ENCODE peak calls at places on chromosomes 11 and 22, in eight cellular contexts. Z is transverse colon, L is testis, V is adrenal gland, H is heart left ventricle, W is H1, N is right lobe of liver, U is IMR-90. E is an unnamed sample. For H3K4me1, the result is how much of the 10 kb centered on the place peaks cover.

GRCh38 chr11:132942611-132943324 is 589.5 kb downstream of the OPCML start:
- DNase-seq in Z (no peak), H (no peak), N (no peak), W (no peak), L (peak), V (no peak), U (no peak), E (no peak)

GRCh38 chr11:110295487-110296225 is 758 bp downstream of the RDX start:
- DNase-seq in V (peak), H (peak), N (peak), L (peak), U (peak), Z (peak), W (no peak), E (peak)

GRCh38 chr22:39999144-39999757 is 4.5 kb downstream of the FAM83F start:
- DNase-seq in V (no peak), Z (peak), H (no peak), W (no peak), N (no peak), U (peak), L (no peak), E (no peak)

GRCh38 chr22:26853495-26853894 is 196.1 kb downstream of the MIAT start:
- DNase-seq in N (no peak), V (no peak), L (no peak), U (no peak), H (no peak), Z (no peak), W (no peak), E (no peak)

GRCh38 chr11:33742249-33742851 is 6.1 kb upstream of the CD59 start:
- DNase-seq in W (no peak), H (no peak), N (no peak), L (no peak), U (no peak), Z (no peak), V (no peak), E (no peak)

GRCh38 chr11:37643968-37644367 is 1045.9 kb upstream of the RAG2 start:
- DNase-seq in H (no peak), U (no peak), L (no peak), W (no peak), Z (no peak), N (no peak), V (no peak), E (no peak)

GRCh38 chr11:73176145-73176891 is 34.2 kb upstream of the FCHSD2 start:
- DNase-seq in N (no peak), V (no peak), W (no peak), L (peak), H (no peak), Z (no peak), U (no peak), E (no peak)

GRCh38 chr22:48178536-48178935 is 1416.1 kb downstream of the TBC1D22A start:
- DNase-seq in U (no peak), L (no peak), Z (no peak), V (no peak), W (no peak), H (no peak), N (no peak), E (no peak)

GRCh38 chr22:37690901-37691504 is 4.9 kb downstream of the NOL12 start:
- DNase-seq in Z (no peak), U (no peak), N (no peak), V (peak), W (no peak), L (no peak), H (peak), E (no peak)

GRCh38 chr11:122365545-122366380 is 249.7 kb upstream of the BLID start:
- DNase-seq in H (peak), V (no peak), Z (no peak), W (no peak), N (no peak), L (no peak), U (no peak), E (no peak)

GRCh38 chr11:134124660-134125451 is 56.0 kb downstream of the JAM3 start:
- DNase-seq in Z (no peak), V (peak), H (peak), U (peak), N (peak), W (no peak), L (peak), E (peak)
- H3K4me1 ChIP-seq in Z (under half), V (under half), H (half or more), U (under half), N (under half), W (under half), L (under half), E (under half)

GRCh38 chr11:2991477-2992233 is 474 bp downstream of the NAP1L4 start:
- DNase-seq in Z (no peak), N (no peak), L (peak), W (no peak), U (peak), H (peak), V (peak), E (peak)

GRCh38 chr11:2988996-2989395 is 3.1 kb downstream of the NAP1L4 start:
- DNase-seq in U (peak), W (no peak), N (no peak), Z (no peak), H (no peak), V (no peak), L (no peak), E (no peak)

GRCh38 chr11:2989551-2989950 is 2.6 kb downstream of the NAP1L4 start:
- DNase-seq in N (no peak), H (no peak), W (no peak), V (no peak), Z (no peak), L (no peak), U (no peak), E (no peak)

GRCh38 chr11:2992234-2992999 is at the start of gene NAP1L4:
- DNase-seq in V (peak), U (peak), W (peak), N (peak), L (peak), Z (peak), H (peak), E (peak)

DNA sequence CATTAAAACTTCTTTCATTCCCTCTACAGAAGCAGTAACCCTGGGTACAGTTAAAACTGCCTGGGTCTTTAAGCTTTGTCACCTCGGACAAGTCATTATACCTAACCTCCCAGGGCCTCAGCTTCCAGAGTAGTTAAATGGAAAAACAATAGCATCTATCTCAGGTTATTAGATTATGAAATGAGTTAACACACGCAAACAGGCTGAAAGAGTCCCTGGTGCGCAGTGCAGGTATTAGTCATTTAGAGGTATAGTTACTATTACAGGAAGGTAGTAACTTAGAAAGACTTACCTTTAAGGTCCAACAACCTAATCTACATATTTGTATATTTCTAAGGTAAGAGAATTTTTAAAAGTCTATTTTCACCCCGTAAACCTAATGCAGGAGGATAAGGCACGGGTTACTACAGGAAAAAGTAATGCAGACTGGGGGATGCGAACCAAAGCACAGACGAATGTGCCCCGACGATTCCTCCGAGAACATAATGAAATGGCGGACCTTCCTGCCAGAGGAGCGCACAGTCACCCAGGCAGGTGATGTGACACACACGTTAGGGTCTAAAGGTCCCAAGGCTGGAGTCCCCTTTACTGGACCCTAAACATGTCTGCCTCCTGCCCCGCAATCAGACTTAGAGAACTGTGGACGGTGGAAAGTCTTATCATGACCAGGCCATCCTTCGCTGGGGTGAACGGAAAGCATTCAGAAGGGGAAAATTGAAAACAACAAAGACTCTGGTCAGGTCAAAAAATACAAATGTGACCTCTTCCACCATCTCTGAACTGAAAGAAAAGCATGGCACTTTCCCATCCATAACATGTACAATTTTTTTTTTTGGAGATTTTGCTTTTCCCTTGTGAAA is 1.3 kb downstream of the NAP1L4 start:
- DNase-seq in H (no peak), N (no peak), Z (peak), U (no peak), V (no peak), W (no peak), L (peak), E (no peak)
- TF ChIP-seq POLR2A in H (no peak), N (no peak), Z (peak), U (no peak), V (no peak), W (no peak), L (no peak), E (no peak)

GRCh38 chr11:67264886-67265632 is 1.2 kb upstream of the GRK2 start:
- DNase-seq in V (no peak), H (peak), U (no peak), W (no peak), N (peak), Z (no peak), L (no peak), E (no peak)
- H3K4me1 ChIP-seq in V (under half), H (half or more), U (under half), W (under half), N (under half), Z (half or more), L (under half), E (under half)

DNA sequence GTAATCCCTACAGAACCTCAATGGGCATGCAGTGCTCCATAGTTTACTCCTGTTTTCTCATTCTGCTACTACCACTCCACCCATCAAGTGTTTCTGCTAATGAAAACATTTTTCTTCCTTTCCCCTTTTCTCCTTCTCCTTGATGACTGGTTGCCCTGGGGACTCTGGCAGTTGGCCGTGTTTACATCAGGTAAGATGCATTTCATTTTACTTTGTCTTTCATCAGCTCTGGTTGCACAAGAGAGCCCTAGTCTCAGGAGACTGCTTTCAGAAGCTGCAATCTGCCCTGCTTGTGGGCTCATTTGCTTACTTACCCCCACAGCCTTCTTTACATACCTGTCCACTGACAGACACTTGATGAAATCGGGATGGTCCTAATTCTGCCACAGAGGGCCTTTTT is 19.6 kb upstream of the LIMK2 start:
- DNase-seq in L (no peak), U (peak), N (no peak), H (no peak), V (no peak), W (no peak), Z (no peak), E (peak)
- TF ChIP-seq POLR2A in L (no peak), U (no peak), N (no peak), H (no peak), V (no peak), W (no peak), Z (no peak), E (no peak)

DNA sequence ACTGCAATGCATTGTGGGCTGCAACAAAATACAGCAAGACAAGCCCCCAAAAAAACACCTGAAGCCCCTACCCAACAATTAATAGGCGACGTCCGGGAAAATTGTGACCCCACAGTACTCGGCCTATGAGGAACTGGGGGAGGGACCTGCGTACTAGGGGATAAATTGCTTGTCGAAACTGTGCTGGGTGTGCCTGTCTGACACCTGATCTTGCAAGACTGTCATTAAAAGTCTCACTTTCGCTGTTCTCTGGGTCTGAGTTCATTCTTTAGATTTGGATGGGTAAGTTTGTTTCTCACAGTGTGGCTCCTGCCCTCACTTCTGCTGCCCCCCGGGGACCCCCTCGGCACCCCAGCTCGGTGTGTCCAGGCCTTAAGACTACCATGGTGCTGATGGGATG is 15.2 kb downstream of the TANGO2 start:
- DNase-seq in Z (no peak), U (no peak), H (no peak), N (no peak), V (no peak), W (no peak), L (no peak), E (no peak)
- H3K4me1 ChIP-seq in Z (under half), U (under half), H (half or more), N (under half), V (under half), W (under half), L (under half), E (under half)

GRCh38 chr11:64238076-64238475 is 2.8 kb upstream of the FKBP2 start:
- DNase-seq in V (peak), L (no peak), H (no peak), U (no peak), W (no peak), Z (peak), N (peak), E (no peak)
- TF ChIP-seq POLR2A in V (no peak), L (no peak), H (no peak), U (no peak), W (no peak), Z (no peak), N (no peak), E (no peak)

GRCh38 chr11:68545796-68546195 is 85.2 kb downstream of the PPP6R3 start:
- DNase-seq in U (no peak), W (no peak), N (no peak), L (no peak), V (no peak), Z (no peak), H (peak), E (peak)
- H3K4me1 ChIP-seq in U (under half), W (under half), N (under half), L (under half), V (under half), Z (under half), H (half or more), E (under half)